ENCODE peak calls at places on chromosome 22, in eight cellular contexts. T is tibial nerve, Y is GM23338, M is cardiac fibroblast, J is ovary, R is fibroblast of mammary gland, L is gastrocnemius medialis, X is left ventricle myocardium inferior. Z is an unnamed sample.

GRCh38 chr22:42645341-42645937 is 3.8 kb downstream of the CYB5R3 start:
- DNase-seq in J (peak; percentile 56), X (peak; percentile 42), R (no peak), M (peak; percentile 35), Y (no peak), L (no peak), T (no peak), Z (no peak)

GRCh38 chr22:33757041-33757440 is 163.2 kb downstream of the LARGE1 start:
- DNase-seq in X (no peak), J (no peak), M (no peak), T (no peak), L (no peak), R (no peak), Y (no peak), Z (no peak)

GRCh38 chr22:45638834-45639746 is 32.5 kb upstream of the ATXN10 start:
- DNase-seq in X (peak; percentile 45), M (peak; percentile 78), Y (peak; percentile 18), T (peak; percentile 70), L (peak; percentile 41), R (peak; percentile 69), J (peak; percentile 40), Z (peak; percentile 69)

GRCh38 chr22:30235687-30236170 is 10.8 kb downstream of the LIF start:
- DNase-seq in X (no peak), J (no peak), T (no peak), L (no peak), Y (peak; percentile 56), R (no peak), M (no peak), Z (peak; percentile 57)

GRCh38 chr22:30717331-30717921 is 22.8 kb downstream of the OSBP2 start:
- DNase-seq in Y (no peak), X (no peak), J (no peak), M (peak; percentile 88), L (no peak), T (no peak), R (peak; percentile 92), Z (peak; percentile 69)

GRCh38 chr22:24466831-24467249 is 28.3 kb upstream of the UPB1 start:
- DNase-seq in Y (no peak), L (no peak), X (peak; percentile 36), J (peak; percentile 35), T (peak; percentile 36), M (peak; percentile 79), R (peak; percentile 54), Z (peak; percentile 80)

GRCh38 chr22:27612075-27612474 is 189.5 kb downstream of the MN1 start:
- DNase-seq in L (no peak), J (no peak), T (no peak), X (no peak), M (no peak), Y (no peak), R (no peak), Z (no peak)

GRCh38 chr22:25741692-25742626 is at the start of gene MYO18B:
- DNase-seq in T (no peak), R (no peak), L (peak; percentile 97), X (peak; percentile 79), J (no peak), Y (no peak), M (no peak), Z (no peak)

GRCh38 chr22:33124471-33124870 is 66.3 kb upstream of the SYN3 start:
- DNase-seq in L (no peak), J (no peak), X (no peak), M (no peak), R (no peak), T (no peak), Y (no peak), Z (no peak)

GRCh38 chr22:39176067-39176621 is 23.7 kb upstream of the CBX7 start:
- DNase-seq in L (peak; percentile 51), Y (peak; percentile 92), M (peak; percentile 77), X (peak; percentile 77), T (peak; percentile 52), J (peak; percentile 75), R (peak; percentile 35), Z (peak; percentile 57)

GRCh38 chr22:50305393-50305657 is 2.1 kb downstream of the PLXNB2 start:
- DNase-seq in M (no peak), T (no peak), Y (no peak), L (no peak), X (no peak), J (no peak), R (no peak), Z (no peak)
- H3K4me3 ChIP-seq in M (peak overlapping the region; percentile 84), T (peak overlapping the region; percentile 77), Y (no peak overlapping the region), L (no peak overlapping the region), X (peak overlapping the region; percentile 98), J (peak overlapping the region; percentile 76), R (peak overlapping the region; percentile 77), Z (peak overlapping the region; percentile 87)

GRCh38 chr22:17893900-17894299 is 119.6 kb upstream of the BID start:
- DNase-seq in R (no peak), X (no peak), M (no peak), J (no peak), L (no peak), Y (no peak), T (no peak), Z (no peak)

GRCh38 chr22:17897411-17897810 is 123.1 kb upstream of the BID start:
- DNase-seq in Y (no peak), M (no peak), L (no peak), J (no peak), R (no peak), X (no peak), T (no peak), Z (no peak)

GRCh38 chr22:17897864-17898263 is 123.6 kb upstream of the BID start:
- DNase-seq in J (no peak), T (no peak), Y (no peak), X (no peak), M (no peak), R (no peak), L (no peak), Z (no peak)

GRCh38 chr22:17898375-17898774 is 124.1 kb upstream of the BID start:
- DNase-seq in J (no peak), L (no peak), M (no peak), R (no peak), Y (no peak), T (no peak), X (no peak), Z (no peak)

DNA sequence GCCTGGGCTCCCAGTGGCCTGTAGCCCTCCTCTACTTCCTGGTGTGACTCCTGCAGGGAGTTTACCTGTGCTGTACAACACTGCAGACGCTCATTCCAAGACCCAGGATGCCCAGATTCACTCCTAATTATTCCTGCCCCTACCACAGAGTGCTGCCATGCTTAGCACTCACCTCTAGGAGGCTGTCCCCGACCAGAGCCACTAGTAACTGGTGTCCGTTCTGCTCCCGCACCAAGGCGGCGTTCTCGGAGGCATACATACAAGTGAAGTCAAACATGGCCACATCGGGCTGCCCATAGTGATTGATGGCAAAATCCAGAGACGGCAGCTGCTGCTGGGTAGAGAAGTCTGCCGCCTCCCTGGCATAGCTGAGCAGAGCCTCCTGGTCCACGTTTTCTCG is 122.3 kb upstream of the BID start:
- DNase-seq in X (peak; percentile 44), J (no peak), M (no peak), L (peak; percentile 93), Y (peak; percentile 85), R (no peak), T (no peak), Z (no peak)
- TF ChIP-seq CTCF in X (peak; percentile 59), J (no peak), M (peak; percentile 45), L (peak; percentile 74), Y (peak; percentile 60), R (peak; percentile 30), T (peak; percentile 17), Z (peak; percentile 47)

GRCh38 chr22:37230673-37231405 is 13.2 kb downstream of the RAC2 start:
- DNase-seq in Y (no peak), L (no peak), X (no peak), T (no peak), J (no peak), R (no peak), M (no peak), Z (no peak)

GRCh38 chr22:37231406-37232139 is 12.5 kb downstream of the RAC2 start:
- DNase-seq in L (no peak), M (no peak), Y (no peak), X (no peak), J (no peak), R (no peak), T (no peak), Z (no peak)

GRCh38 chr22:37229805-37230672 is 14.0 kb downstream of the RAC2 start:
- DNase-seq in J (no peak), X (peak; percentile 46), R (peak; percentile 55), Y (no peak), M (peak; percentile 74), L (peak; percentile 29), T (no peak), Z (peak; percentile 19)

GRCh38 chr22:37233751-37234631 is 10.1 kb downstream of the RAC2 start:
- DNase-seq in M (no peak), L (no peak), T (no peak), X (no peak), R (no peak), Y (no peak), J (no peak), Z (no peak)

DNA sequence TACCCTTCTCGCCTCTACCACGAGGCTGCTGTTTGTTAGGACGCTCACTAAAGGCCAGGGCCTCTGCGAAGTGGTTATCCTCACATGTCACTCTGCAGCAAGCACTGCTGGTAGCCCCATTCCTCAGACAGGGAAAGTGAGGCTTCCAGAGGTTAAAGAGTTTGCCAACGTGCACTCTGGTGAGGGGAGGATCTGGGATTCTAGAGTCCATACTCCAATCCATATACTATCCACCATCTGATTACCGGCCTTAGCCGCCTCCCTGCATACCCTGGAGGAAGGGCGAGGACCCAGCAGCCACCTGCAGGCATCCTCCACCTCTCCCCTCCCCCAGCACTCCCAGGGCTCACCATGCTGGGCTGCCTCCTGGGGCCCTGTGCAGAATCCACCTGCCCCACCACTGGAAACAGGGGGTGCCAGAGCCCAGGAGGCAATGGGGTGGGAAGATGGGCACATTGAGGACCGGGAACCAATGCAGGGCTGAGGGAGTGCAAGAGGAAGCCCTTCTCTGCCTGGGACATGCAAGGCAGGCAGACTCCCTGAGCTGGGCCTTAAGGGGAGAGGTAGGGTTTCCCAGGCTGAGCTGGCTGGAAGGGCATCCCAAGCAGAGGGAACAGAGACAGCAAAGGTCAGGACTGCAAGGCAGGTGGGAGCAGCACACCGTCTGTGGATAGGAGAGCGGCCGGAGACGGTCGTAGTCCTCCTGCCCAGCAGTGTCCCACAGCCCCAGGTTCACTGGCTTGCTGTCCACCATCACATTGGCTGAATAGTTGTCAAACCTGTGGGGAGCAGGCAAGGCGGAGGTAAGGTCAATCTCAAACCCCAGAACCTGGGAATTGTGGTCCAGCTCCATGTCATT is 11.7 kb downstream of the RAC2 start:
- DNase-seq in L (no peak), X (no peak), Y (no peak), M (no peak), J (no peak), R (no peak), T (no peak), Z (no peak)
- H3K4me3 ChIP-seq in L (no peak overlapping the region), X (no peak overlapping the region), Y (no peak overlapping the region), M (no peak overlapping the region), J (no peak overlapping the region), R (no peak overlapping the region), T (no peak overlapping the region), Z (no peak overlapping the region)

DNA sequence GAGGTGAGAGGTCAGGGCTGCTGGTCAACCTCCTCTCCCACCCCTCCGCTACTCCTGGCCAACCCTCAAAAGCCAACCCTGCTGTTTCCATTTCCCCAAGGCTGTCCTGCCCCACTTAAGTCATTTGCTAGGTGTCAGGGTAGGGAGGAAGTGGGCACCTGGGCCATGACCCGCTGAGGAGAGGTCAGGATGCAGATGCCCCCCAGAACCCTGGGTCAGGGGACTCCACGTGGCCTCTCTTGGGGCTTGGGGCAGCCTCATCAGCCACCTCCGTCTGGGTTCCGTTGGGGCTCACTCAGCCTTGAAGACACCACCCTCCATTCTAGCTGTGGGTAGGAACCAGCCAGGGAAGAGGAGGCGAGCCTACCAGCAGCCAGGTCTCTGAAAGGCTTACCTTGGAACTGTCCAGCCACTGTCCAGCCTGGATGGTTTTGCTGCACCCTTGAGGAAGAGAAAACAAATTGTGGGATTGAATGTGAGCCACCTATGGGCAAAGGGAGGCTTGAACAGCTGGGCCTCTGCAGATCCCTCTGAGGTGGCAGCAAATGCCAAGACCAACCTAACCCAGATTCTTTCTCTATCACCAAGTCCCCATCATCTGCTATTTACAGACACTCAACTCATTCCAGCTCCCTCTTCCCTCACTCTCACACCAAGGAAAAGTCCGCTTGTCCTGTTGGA is 2.5 kb downstream of the APOL4 start:
- DNase-seq in L (no peak), J (no peak), R (no peak), T (no peak), X (no peak), Y (no peak), M (no peak), Z (no peak)
- TF ChIP-seq CTCF in L (no peak), J (no peak), R (no peak), T (no peak), X (no peak), Y (no peak), M (no peak), Z (no peak)

Z was measured in fibroblast of the aortic adventitia.